ENCODE peak calls at places on chromosomes 2 and 18, in four cellular contexts. N is IMR-90, I is tibial artery, S is cardiac muscle cell. O is an unnamed sample. For H3K4me1, the result is how much of the 10 kb centered on the place peaks cover.

GRCh38 chr2:238187618-238188548 is 15.6 kb downstream of the ILKAP start:
- DNase-seq in N (no peak), I (no peak), S (no peak), O (no peak)

GRCh38 chr2:144137705-144138428 is 382.1 kb downstream of the ZEB2 start:
- DNase-seq in N (peak), I (no peak), S (no peak), O (no peak)

GRCh38 chr2:202950592-202950991 is 38.5 kb downstream of the CARF start:
- DNase-seq in N (peak), I (no peak), S (peak), O (no peak)

GRCh38 chr2:191404568-191404991 is 159.4 kb downstream of the MYO1B start:
- DNase-seq in N (peak), I (no peak), S (no peak), O (no peak)

GRCh38 chr18:35938562-35938961 is 33.9 kb upstream of the RMP24 start:
- DNase-seq in N (no peak), I (no peak), S (no peak), O (no peak)

GRCh38 chr2:16112251-16112971 is 172.1 kb downstream of the MYCN start:
- DNase-seq in N (no peak), I (no peak), S (no peak), O (no peak)

GRCh38 chr18:67813380-67814028 is 297.0 kb upstream of the DSEL start:
- DNase-seq in N (no peak), I (no peak), S (no peak), O (no peak)

GRCh38 chr2:216057688-216058193 is 23.9 kb downstream of the PECR start:
- DNase-seq in N (peak), I (no peak), S (no peak), O (peak)

GRCh38 chr18:2978626-2979025 is 34.3 kb downstream of the LPIN2 start:
- DNase-seq in N (peak), I (no peak), S (no peak), O (peak)

GRCh38 chr2:97992836-97993825 is 2.6 kb downstream of the TMEM131 start:
- DNase-seq in N (peak), I (no peak), S (no peak), O (peak)

GRCh38 chr2:20596973-20597867 is 53.7 kb downstream of the HS1BP3 start:
- DNase-seq in N (no peak), I (peak), S (no peak), O (no peak)
- H3K4me1 ChIP-seq in N (under half), I (half or more), S (under half), O (under half)

GRCh38 chr2:25339791-25340339 is 1.9 kb downstream of the DNMT3A start:
- DNase-seq in N (no peak), I (peak), S (peak), O (no peak)
- H3K27ac ChIP-seq in N (no peak), I (peak), S (no peak), O (no peak)

GRCh38 chr2:221200184-221200839 is 371.8 kb downstream of the EPHA4 start:
- DNase-seq in N (no peak), I (no peak), S (peak), O (no peak)

GRCh38 chr2:221203846-221204245 is 368.3 kb downstream of the EPHA4 start:
- DNase-seq in N (no peak), I (no peak), S (no peak), O (no peak)

GRCh38 chr2:221203138-221203537 is 369.0 kb downstream of the EPHA4 start:
- DNase-seq in N (no peak), I (no peak), S (no peak), O (no peak)

GRCh38 chr2:221204699-221205098 is 367.4 kb downstream of the EPHA4 start:
- DNase-seq in N (no peak), I (no peak), S (no peak), O (no peak)

DNA sequence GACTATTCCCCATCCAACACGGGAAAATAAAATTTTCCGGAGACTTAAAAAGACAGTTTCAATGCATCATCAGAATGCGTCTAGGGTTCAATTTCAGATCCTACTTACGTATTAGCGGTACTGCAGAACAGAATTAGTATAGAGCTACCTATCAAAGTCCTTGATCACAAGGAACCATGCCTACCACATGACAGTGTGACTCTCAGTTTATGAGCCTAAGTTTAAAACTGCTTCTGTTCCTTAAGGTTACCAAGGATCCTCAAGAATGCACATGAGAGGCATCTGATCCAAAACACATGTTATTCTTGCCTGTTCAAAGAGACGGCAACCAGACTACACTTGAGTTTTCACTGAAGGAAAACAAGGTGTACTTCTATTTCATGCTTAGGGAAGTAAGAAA is 369.7 kb downstream of the EPHA4 start:
- DNase-seq in N (no peak), I (no peak), S (no peak), O (no peak)
- TF ChIP-seq CTCF in N (no peak), I (no peak), S (no peak), O (no peak)

GRCh38 chr2:39405364-39405763 is 31.7 kb downstream of the MAP4K3 start:
- DNase-seq in N (no peak), I (no peak), S (no peak), O (peak)

GRCh38 chr2:39409697-39410389 is 27.2 kb downstream of the MAP4K3 start:
- DNase-seq in N (peak), I (no peak), S (peak), O (no peak)

GRCh38 chr2:39407516-39408296 is 29.4 kb downstream of the MAP4K3 start:
- DNase-seq in N (no peak), I (no peak), S (no peak), O (no peak)

GRCh38 chr2:39411186-39411944 is 25.7 kb downstream of the MAP4K3 start:
- DNase-seq in N (peak), I (no peak), S (no peak), O (peak)

GRCh38 chr2:39408351-39409136 is 28.5 kb downstream of the MAP4K3 start:
- DNase-seq in N (no peak), I (no peak), S (no peak), O (no peak)
- H3K4me1 ChIP-seq in N (under half), I (under half), S (half or more), O (under half)

DNA sequence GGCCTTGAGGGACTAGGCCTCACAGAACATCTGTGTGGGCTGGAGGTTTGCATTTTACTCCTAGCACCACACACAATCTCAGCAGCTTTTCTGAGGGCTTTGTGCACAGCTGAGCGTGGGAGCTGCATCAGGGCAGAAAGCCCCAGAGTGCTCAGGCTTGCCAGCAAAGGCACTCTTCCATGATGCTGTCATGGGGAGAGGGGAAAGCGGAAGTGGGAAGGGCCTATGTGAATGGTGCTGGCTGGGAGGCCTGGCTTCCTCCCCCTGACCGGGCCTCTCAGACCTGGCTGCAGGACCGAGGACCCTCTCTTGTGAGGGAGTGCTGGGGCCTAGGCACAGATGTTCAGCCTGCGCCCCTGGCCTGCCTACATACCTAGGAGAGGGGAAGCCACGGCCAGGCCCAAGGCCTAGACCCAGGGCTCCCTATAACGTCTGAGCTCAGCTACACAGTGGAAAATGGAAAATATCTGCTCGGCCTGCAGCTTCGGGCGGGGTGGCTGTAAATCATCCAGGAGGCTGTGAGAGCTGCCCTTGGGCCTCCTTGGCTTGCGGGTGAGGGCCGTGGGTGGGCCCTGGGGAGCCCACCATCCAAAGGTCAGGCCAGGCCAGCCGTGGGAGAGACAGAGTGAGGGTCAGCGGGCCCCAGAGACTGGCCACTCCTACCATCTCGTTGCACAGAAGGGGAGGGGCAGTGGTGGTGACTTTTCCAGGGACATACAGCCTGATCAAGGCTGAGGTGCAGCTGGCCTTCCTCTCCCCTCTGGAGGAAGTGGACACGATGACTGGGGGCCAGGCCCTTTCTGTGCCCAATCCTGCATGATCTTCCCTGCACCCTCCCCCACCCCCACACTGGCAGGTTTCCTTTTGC is 22.7 kb downstream of the GLI2 start:
- DNase-seq in N (peak), I (peak), S (peak), O (no peak)
- H3K27ac ChIP-seq in N (peak), I (peak), S (peak), O (no peak)

DNA sequence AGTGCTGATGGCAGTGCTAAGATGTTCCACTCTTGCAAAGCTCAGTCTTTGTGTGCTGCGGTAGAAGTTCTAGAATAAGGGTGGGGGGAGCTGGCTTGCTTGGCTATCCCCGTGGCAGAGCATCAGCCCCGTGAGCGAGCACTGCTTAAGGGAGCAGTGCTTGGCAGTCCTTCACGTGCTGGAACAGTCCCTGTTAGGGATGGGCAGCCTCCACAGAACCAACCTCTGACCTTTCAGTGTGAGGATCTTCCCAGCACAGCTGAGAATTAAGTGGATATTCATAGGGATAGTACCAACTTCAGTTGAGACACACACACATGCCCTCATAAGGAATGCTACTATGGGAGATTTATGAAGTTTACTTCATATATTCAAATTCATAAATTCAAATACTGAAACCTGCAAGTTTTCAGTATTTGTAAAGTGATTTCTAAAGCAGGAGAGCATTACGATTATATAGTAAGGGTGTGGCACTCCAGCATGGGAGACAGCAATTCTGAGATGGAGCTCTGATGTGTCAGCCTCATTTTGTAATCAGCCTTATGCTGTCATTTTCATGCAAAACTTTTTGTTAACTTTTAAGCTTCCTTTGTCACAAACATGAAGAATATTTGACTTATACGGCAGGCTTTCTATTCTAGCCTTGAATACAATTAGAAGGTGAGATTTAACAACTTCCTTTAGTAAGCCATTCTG is 39.5 kb downstream of the ATP9B start:
- DNase-seq in N (no peak), I (no peak), S (no peak), O (no peak)
- TF ChIP-seq CTCF in N (no peak), I (no peak), S (no peak), O (no peak)

GRCh38 chr2:219443697-219444023 is 9.0 kb downstream of the SPEG start:
- DNase-seq in N (no peak), I (no peak), S (no peak), O (no peak)

GRCh38 chr2:219443016-219443696 is 8.5 kb downstream of the SPEG start:
- DNase-seq in N (peak), I (no peak), S (no peak), O (no peak)

GRCh38 chr2:219446101-219446504 is 11.5 kb downstream of the SPEG start:
- DNase-seq in N (peak), I (peak), S (no peak), O (no peak)

GRCh38 chr2:219445220-219445631 is 10.6 kb downstream of the SPEG start:
- DNase-seq in N (no peak), I (no peak), S (no peak), O (no peak)

GRCh38 chr2:219444566-219445091 is 10.0 kb downstream of the SPEG start:
- DNase-seq in N (no peak), I (no peak), S (no peak), O (no peak)
- H3K4me1 ChIP-seq in N (under half), I (half or more), S (under half), O (under half)

DNA sequence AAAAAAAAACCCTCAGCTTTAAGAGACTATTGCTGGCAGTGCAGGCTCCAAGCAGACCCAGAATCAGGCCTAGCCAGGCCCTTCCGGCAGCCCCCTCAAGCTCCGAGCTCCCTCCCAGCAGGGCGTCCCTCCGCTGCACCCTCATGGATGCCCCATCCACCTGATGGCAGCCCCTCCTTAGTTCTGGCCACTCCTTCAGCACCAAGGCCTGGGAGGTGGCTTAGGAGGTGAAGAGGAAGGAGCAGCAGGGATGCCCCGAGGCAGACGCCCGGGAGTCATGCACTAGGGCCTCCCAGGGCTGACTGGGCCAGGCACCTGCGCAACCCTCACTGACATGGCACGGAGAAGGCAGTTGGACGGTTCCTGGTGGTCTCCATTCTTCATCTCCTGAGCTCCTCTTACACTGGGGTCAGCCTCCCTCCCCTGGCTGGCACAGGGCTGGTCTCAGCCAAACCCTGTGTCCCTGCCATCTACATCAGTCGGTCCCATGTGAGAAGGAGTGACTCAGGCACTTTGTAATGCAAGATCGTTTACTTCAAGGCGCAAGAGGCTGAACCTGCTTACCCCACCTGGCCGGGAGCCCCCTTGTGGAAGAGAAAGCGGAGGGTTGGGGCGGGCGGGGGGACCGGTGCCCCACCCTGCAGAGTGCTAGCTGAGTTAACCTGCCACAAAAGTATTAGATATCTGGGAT is 53.5 kb upstream of the ID2 start:
- DNase-seq in N (peak), I (no peak), S (no peak), O (no peak)
- H3K27ac ChIP-seq in N (no peak), I (no peak), S (no peak), O (no peak)

GRCh38 chr2:20588918-20589871 is 61.7 kb downstream of the HS1BP3 start:
- DNase-seq in N (no peak), I (peak), S (no peak), O (no peak)

GRCh38 chr2:20589975-20590703 is 60.8 kb downstream of the HS1BP3 start:
- DNase-seq in N (peak), I (no peak), S (no peak), O (peak)

GRCh38 chr2:20593072-20594034 is 57.5 kb downstream of the HS1BP3 start:
- DNase-seq in N (peak), I (peak), S (no peak), O (peak)

GRCh38 chr2:20592106-20593071 is 58.5 kb downstream of the HS1BP3 start:
- DNase-seq in N (no peak), I (no peak), S (no peak), O (no peak)

GRCh38 chr2:20590704-20591515 is 60.0 kb downstream of the HS1BP3 start:
- DNase-seq in N (no peak), I (peak), S (no peak), O (no peak)
- TF ChIP-seq CTCF in N (no peak), I (no peak), S (no peak), O (no peak)

O was measured in foreskin keratinocyte.